ENCODE peak calls at places on chromosomes 4 and X, in four cellular contexts. U, Z, C and F are unnamed samples.

GRCh38 chrX:15694968-15695451 is 30.4 kb upstream of the CLTRN start:
- DNase-seq in U (no peak), C (no peak), Z (no peak), F (no peak)

GRCh38 chr4:158302076-158302866 is 92.0 kb downstream of the TMEM144 start:
- DNase-seq in Z (no peak), C (no peak), U (no peak), F (no peak)

GRCh38 chr4:87121332-87122065 is 98.9 kb downstream of the KLHL8 start:
- DNase-seq in Z (no peak), U (no peak), C (no peak), F (no peak)

GRCh38 chrX:53479295-53479694 is 45.1 kb upstream of the HSD17B10 start:
- DNase-seq in Z (no peak), U (peak; percentile 40), C (no peak), F (no peak)

GRCh38 chr4:67746797-67747495 is 7.2 kb downstream of the GNRHR start:
- DNase-seq in U (peak; percentile 32), C (peak; percentile 13), Z (no peak), F (peak; percentile 37)

GRCh38 chr4:126216611-126217010 is 901.9 kb downstream of the FAT4 start:
- DNase-seq in Z (no peak), C (no peak), U (no peak), F (no peak)

GRCh38 chrX:129744881-129745321 is 6.1 kb downstream of the XPNPEP2 start:
- DNase-seq in U (no peak), Z (no peak), C (no peak), F (no peak)

GRCh38 chrX:118240359-118240758 is 105.5 kb upstream of the WDR44 start:
- DNase-seq in Z (no peak), U (no peak), C (no peak), F (no peak)

GRCh38 chr4:88659061-88659889 is 38.4 kb downstream of the NAP1L5 start:
- DNase-seq in C (peak; percentile 9), U (peak; percentile 22), Z (no peak), F (peak; percentile 35)

GRCh38 chr4:53459548-53459947 is 82.1 kb downstream of the FIP1L1 start:
- DNase-seq in C (no peak), Z (no peak), U (no peak), F (no peak)

GRCh38 chr4:38692421-38692820 is 28.4 kb downstream of the KLF3 start:
- DNase-seq in U (no peak), Z (no peak), C (no peak), F (no peak)

GRCh38 chr4:55560096-55560495 is 13.4 kb upstream of the CLOCK start:
- DNase-seq in Z (no peak), U (peak; percentile 39), C (no peak), F (no peak)

GRCh38 chr4:12973522-12973921 is 510.6 kb downstream of the RAB28 start:
- DNase-seq in Z (no peak), C (no peak), U (no peak), F (no peak)

GRCh38 chrX:23434356-23434884 is 99.8 kb downstream of the PTCHD1 start:
- DNase-seq in U (no peak), C (no peak), Z (no peak), F (no peak)

GRCh38 chrX:66931713-66932112 is 292.8 kb upstream of the EDA2R start:
- DNase-seq in C (no peak), Z (no peak), U (no peak), F (no peak)

GRCh38 chr4:118821590-118822293 is 14.2 kb downstream of the SEC24D start:
- DNase-seq in C (no peak), U (no peak), Z (no peak), F (no peak)

GRCh38 chrX:69136546-69137331 is 28.5 kb downstream of the PJA1 start:
- DNase-seq in U (peak; percentile 27), Z (peak; percentile 69), C (no peak), F (no peak)

GRCh38 chr4:68148795-68149685 is 19.4 kb upstream of the TMPRSS11F start:
- DNase-seq in U (no peak), Z (no peak), C (no peak), F (no peak)

GRCh38 chrX:18390941-18391538 is 34.4 kb upstream of the CDKL5 start:
- DNase-seq in U (peak; percentile 38), C (peak; percentile 13), Z (peak; percentile 54), F (peak; percentile 57)

GRCh38 chr4:174222266-174222872 is 61.1 kb downstream of the FBXO8 start:
- DNase-seq in C (no peak), U (no peak), Z (no peak), F (peak; percentile 13)

GRCh38 chr4:102324725-102325124 is 20.6 kb downstream of the SLC39A8 start:
- DNase-seq in C (no peak), Z (no peak), U (no peak), F (no peak)

GRCh38 chrX:154981116-154981411 is 41.5 kb downstream of the F8 start:
- DNase-seq in Z (no peak), C (no peak), U (no peak), F (no peak)

GRCh38 chrX:46737462-46737861 is 21.5 kb downstream of the SLC9A7 start:
- DNase-seq in U (no peak), C (no peak), Z (no peak), F (no peak)

GRCh38 chr4:55251352-55251751 is 94.7 kb upstream of the SRD5A3 start:
- DNase-seq in U (no peak), C (no peak), Z (no peak), F (no peak)

GRCh38 chr4:8525383-8526120 is 54.6 kb upstream of the GPR78 start:
- DNase-seq in Z (no peak), C (no peak), U (no peak), F (no peak)
- TF ChIP-seq CTCF in Z (no peak), C (no peak), U (no peak), F (no peak)

GRCh38 chr4:144955104-144955503 is 142.9 kb downstream of the ANAPC10 start:
- DNase-seq in U (no peak), C (no peak), Z (no peak), F (no peak)
- TF ChIP-seq EGR1 in U (no peak), C (no peak), Z (no peak), F (no peak)

DNA sequence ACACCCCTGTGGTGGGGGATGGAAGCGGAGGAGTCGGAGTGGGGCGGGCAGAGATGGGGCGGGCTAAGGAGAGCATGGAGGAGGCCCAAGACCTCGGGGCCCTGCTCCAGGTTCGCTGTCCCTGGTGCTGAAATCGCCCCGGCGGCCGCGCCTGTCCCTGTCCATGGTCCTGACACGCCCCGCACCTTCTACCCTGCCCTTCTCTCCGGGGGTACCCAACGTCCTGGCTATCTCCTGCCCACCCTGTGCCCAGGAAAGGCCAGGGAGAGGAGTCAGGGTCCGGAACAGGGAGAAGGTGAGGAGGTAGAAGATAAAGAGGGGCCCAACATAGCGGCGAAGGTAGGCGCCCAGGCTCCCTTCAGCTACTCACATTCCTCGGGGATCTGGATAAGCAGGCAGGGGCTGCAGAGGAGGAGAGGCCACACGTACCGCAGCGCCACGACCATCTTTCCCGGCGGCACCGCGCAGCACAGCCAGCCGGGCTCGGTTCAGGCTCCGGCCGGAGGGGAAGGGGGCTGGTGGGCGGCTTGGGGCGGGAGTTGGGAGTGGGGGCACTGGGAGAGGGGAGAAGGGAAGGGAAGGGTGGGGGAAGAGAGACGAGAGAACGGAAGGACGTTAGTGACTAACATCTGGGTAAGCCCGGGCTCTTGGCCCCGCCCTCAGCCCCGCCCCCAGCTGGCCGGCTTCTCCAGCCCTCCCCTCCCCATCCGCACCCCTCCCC is 10.4 kb downstream of the L1CAM start:
- DNase-seq in U (peak; percentile 86), Z (peak; percentile 95), C (no peak), F (no peak)
- TF ChIP-seq SP1 in U (peak; percentile 86), Z (peak; percentile 7), C (no peak), F (no peak)

DNA sequence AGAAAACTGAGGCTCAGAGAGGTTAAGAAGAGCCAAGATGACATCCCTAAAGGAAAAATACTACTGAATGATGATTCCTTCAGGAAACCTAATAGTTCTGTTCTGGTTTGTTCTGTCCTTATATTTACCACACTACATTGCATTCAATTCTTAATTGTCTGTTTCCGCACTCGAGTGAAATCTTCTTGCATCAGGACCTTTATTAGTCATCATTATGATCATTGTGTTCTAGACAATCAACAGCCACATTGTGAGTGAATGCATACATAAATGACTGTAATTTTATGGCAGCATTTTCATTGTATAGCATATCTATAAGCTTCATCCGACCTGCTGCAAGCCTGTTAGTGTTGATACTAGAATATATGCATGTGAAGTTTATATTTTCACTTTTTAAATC is 156.7 kb upstream of the FAM241A start:
- DNase-seq in U (no peak), C (no peak), Z (no peak), F (no peak)
- TF ChIP-seq CTCF in U (no peak), C (no peak), Z (no peak), F (no peak)

GRCh38 chrX:110012818-110013484 is 10.0 kb downstream of the TMEM164 start:
- DNase-seq in U (no peak), Z (no peak), C (no peak), F (no peak)
- TF ChIP-seq EGR1 in U (no peak), Z (no peak), C (no peak), F (no peak)

GRCh38 chr4:121950680-121951569 is 935 bp downstream of the TRPC3 start:
- DNase-seq in C (no peak), U (peak; percentile 11), Z (peak; percentile 76), F (no peak)

GRCh38 chr4:121946644-121947043 is 5.2 kb downstream of the TRPC3 start:
- DNase-seq in Z (no peak), U (no peak), C (no peak), F (no peak)

GRCh38 chr4:121951570-121952110 is at the start of gene TRPC3:
- DNase-seq in Z (peak; percentile 72), C (no peak), U (peak; percentile 43), F (no peak)

GRCh38 chr4:121952290-121952689 is 430 bp upstream of the TRPC3 start:
- DNase-seq in U (no peak), C (no peak), Z (no peak), F (no peak)

GRCh38 chr4:121950212-121950679 is 1.6 kb downstream of the TRPC3 start:
- DNase-seq in Z (peak; percentile 99), U (peak; percentile 74), C (no peak), F (peak; percentile 21)
- TF ChIP-seq SP1 in Z (peak; percentile 13), U (peak; percentile 24), C (no peak), F (no peak)

GRCh38 chr4:48785302-48785701 is 5.2 kb upstream of the FRYL start:
- DNase-seq in Z (no peak), C (no peak), U (no peak), F (no peak)

GRCh38 chr4:48779095-48779997 is 733 bp downstream of the FRYL start:
- DNase-seq in C (no peak), U (peak; percentile 53), Z (peak; percentile 80), F (no peak)

GRCh38 chr4:48779998-48780866 is at the start of gene FRYL:
- DNase-seq in U (peak; percentile 98), C (peak; percentile 99), Z (peak; percentile 96), F (peak; percentile 99)

GRCh38 chr4:48780867-48781219 is 764 bp upstream of the FRYL start:
- DNase-seq in Z (no peak), U (no peak), C (no peak), F (no peak)

GRCh38 chr4:48781968-48782367 is 1.9 kb upstream of the FRYL start:
- DNase-seq in U (no peak), Z (no peak), C (no peak), F (no peak)
- TF ChIP-seq CTCF in U (no peak), Z (no peak), C (no peak), F (no peak)